ENCODE peak calls at places on chromosome 21, in six cellular contexts. S is kidney tubule cell; B is GF-D8; K is A549; H is H54; I is activated naive CD4-positive, alpha-beta T cell. L is an unnamed sample.

GRCh38 chr21:35026617-35027557 is 22.2 kb downstream of the RUNX1 start:
- DNase-seq in B (peak; percentile 99), S (peak; percentile 31), H (peak; percentile 27), K (no peak), I (peak; percentile 73), L (peak; percentile 68)

GRCh38 chr21:35565204-35565611 is 495.1 kb downstream of the SETD4 start:
- DNase-seq in I (no peak), K (no peak), S (peak; percentile 33), B (no peak), H (peak; percentile 67), L (no peak)

GRCh38 chr21:46605759-46606426 is 1.0 kb upstream of the S100B start:
- DNase-seq in S (no peak), H (no peak), B (peak; percentile 87), I (peak; percentile 10), K (no peak), L (peak; percentile 37)

GRCh38 chr21:23699402-23699801 is 1907.9 kb downstream of the MRPL39 start:
- DNase-seq in H (no peak), S (no peak), K (no peak), B (no peak), I (no peak), L (no peak)

GRCh38 chr21:15741510-15741909 is 11.7 kb downstream of the USP25 start:
- DNase-seq in I (no peak), H (no peak), B (no peak), K (no peak), S (no peak), L (no peak)

GRCh38 chr21:36747815-36748381 is 49.0 kb downstream of the SIM2 start:
- DNase-seq in K (no peak), H (peak; percentile 84), I (no peak), B (no peak), S (peak; percentile 63), L (peak; percentile 62)

GRCh38 chr21:31252611-31253010 is 91.5 kb downstream of the TIAM1 start:
- DNase-seq in K (no peak), H (no peak), S (no peak), B (no peak), I (no peak), L (no peak)

GRCh38 chr21:35697321-35697808 is 363.0 kb downstream of the SETD4 start:
- DNase-seq in K (no peak), B (no peak), S (peak; percentile 2), I (no peak), H (no peak), L (peak; percentile 66)

GRCh38 chr21:17612565-17613241 is at the start of gene BTG3:
- DNase-seq in H (peak; percentile 81), S (peak; percentile 82), I (peak; percentile 53), B (peak; percentile 7), K (peak; percentile 35), L (peak; percentile 80)

GRCh38 chr21:44299085-44299457 is 782 bp upstream of the PFKL start:
- DNase-seq in B (no peak), H (no peak), S (no peak), K (no peak), I (no peak), L (no peak)

GRCh38 chr21:15277498-15277897 is 212.7 kb upstream of the NRIP1 start:
- DNase-seq in B (no peak), S (no peak), K (no peak), I (no peak), H (no peak), L (no peak)

GRCh38 chr21:25513810-25514209 is 93.5 kb downstream of the MRPL39 start:
- DNase-seq in B (no peak), S (no peak), I (no peak), K (no peak), H (no peak), L (no peak)

GRCh38 chr21:38768385-38769071 is 37.2 kb upstream of the ETS2 start:
- DNase-seq in K (no peak), I (peak; percentile 2), B (no peak), S (peak; percentile 37), H (peak; percentile 44), L (no peak)

GRCh38 chr21:14520535-14520934 is 25.6 kb downstream of the SAMSN1 start:
- DNase-seq in K (no peak), S (no peak), I (no peak), H (no peak), B (peak; percentile 96), L (no peak)

GRCh38 chr21:14942801-14943490 is 121.9 kb downstream of the NRIP1 start:
- DNase-seq in H (no peak), I (no peak), K (no peak), B (no peak), S (peak; percentile 84), L (no peak)

GRCh38 chr21:24163539-24163938 is 1443.7 kb downstream of the MRPL39 start:
- DNase-seq in B (no peak), H (no peak), I (no peak), K (no peak), S (no peak), L (no peak)

GRCh38 chr21:44853601-44854390 is 19.7 kb downstream of the PTTG1IP start:
- DNase-seq in I (no peak), B (no peak), H (no peak), S (no peak), K (no peak), L (peak; percentile 61)

GRCh38 chr21:44800971-44801467 is 601 bp downstream of the UBE2G2 start:
- DNase-seq in K (peak; percentile 62), S (peak; percentile 56), I (no peak), B (no peak), H (peak; percentile 54), L (no peak)

GRCh38 chr21:37829447-37829846 is 86.8 kb downstream of the KCNJ6 start:
- DNase-seq in I (no peak), K (peak; percentile 10), B (no peak), H (peak; percentile 52), S (peak; percentile 82), L (no peak)

GRCh38 chr21:29613877-29614276 is 315.2 kb downstream of the BACH1 start:
- DNase-seq in S (no peak), I (no peak), B (no peak), K (no peak), H (no peak), L (no peak)

GRCh38 chr21:37074546-37074945 is 1.5 kb downstream of the TTC3 start:
- DNase-seq in S (no peak), B (no peak), I (no peak), K (no peak), H (no peak), L (no peak)

GRCh38 chr21:40425981-40426380 is 421.0 kb downstream of the DSCAM start:
- DNase-seq in I (no peak), S (no peak), B (no peak), K (no peak), H (no peak), L (no peak)

GRCh38 chr21:35273331-35273730 is 224.2 kb upstream of the RUNX1 start:
- DNase-seq in S (no peak), B (no peak), K (no peak), H (no peak), I (no peak), L (no peak)

GRCh38 chr21:44892536-44893277 is 19.2 kb upstream of the PTTG1IP start:
- DNase-seq in B (peak; percentile 26), I (peak; percentile 69), S (peak; percentile 37), H (peak; percentile 83), K (no peak), L (peak; percentile 69)

L was measured in left ventricle myocardium inferior.